ENCODE peak calls at places on chromosomes 16 and 17, in eight cellular contexts. One of them, this sample, is unnamed.

GRCh38 chr17:4635823-4636375 is 5.6 kb downstream of the ALOX15 start:
- DNase-seq in activated CD8-positive, alpha-beta memory T cell treated with anti-CD3 and anti-CD28 coated beads, Interleukin-2, amount 50 U/mL, for 4 hours: no peak
- DNase-seq in naive thymus-derived CD4-positive, alpha-beta T cell: no peak
- DNase-seq in naive B cell: peak; percentile 55
- DNase-seq in fibroblast of the aortic adventitia: no peak
- DNase-seq in NK-92 treated with Interleukin-12 subunit alpha and Interleukin-12 subunit beta, amount 100 ng/mL, for 24 hours: no peak
- DNase-seq in activated CD8-positive, alpha-beta T cell treated with anti-CD3 and anti-CD28 coated beads, Interleukin-2, amount 10 ng/mL, durations not matched to agents 7 days and 5 days: no peak
- DNase-seq in colonic mucosa: no peak
- DNase-seq in this sample: no peak

GRCh38 chr16:49620868-49621239 is 235.1 kb downstream of the ZNF423 start:
- DNase-seq in naive B cell: no peak
- DNase-seq in activated CD8-positive, alpha-beta memory T cell treated with anti-CD3 and anti-CD28 coated beads, Interleukin-2, amount 50 U/mL, for 4 hours: no peak
- DNase-seq in colonic mucosa: no peak
- DNase-seq in fibroblast of the aortic adventitia: no peak
- DNase-seq in naive thymus-derived CD4-positive, alpha-beta T cell: no peak
- DNase-seq in NK-92 treated with Interleukin-12 subunit alpha and Interleukin-12 subunit beta, amount 100 ng/mL, for 24 hours: no peak
- DNase-seq in activated CD8-positive, alpha-beta T cell treated with anti-CD3 and anti-CD28 coated beads, Interleukin-2, amount 10 ng/mL, durations not matched to agents 7 days and 5 days: no peak
- DNase-seq in this sample: no peak

GRCh38 chr16:66618588-66618987 is 14.1 kb downstream of the CMTM3 start:
- DNase-seq in activated CD8-positive, alpha-beta memory T cell treated with anti-CD3 and anti-CD28 coated beads, Interleukin-2, amount 50 U/mL, for 4 hours: no peak
- DNase-seq in activated CD8-positive, alpha-beta T cell treated with anti-CD3 and anti-CD28 coated beads, Interleukin-2, amount 10 ng/mL, durations not matched to agents 7 days and 5 days: no peak
- DNase-seq in naive thymus-derived CD4-positive, alpha-beta T cell: no peak
- DNase-seq in NK-92 treated with Interleukin-12 subunit alpha and Interleukin-12 subunit beta, amount 100 ng/mL, for 24 hours: no peak
- DNase-seq in colonic mucosa: no peak
- DNase-seq in naive B cell: no peak
- DNase-seq in fibroblast of the aortic adventitia: peak; percentile 92
- DNase-seq in this sample: peak; percentile 99

GRCh38 chr16:81956213-81956948 is 54.9 kb downstream of the SDR42E1 start:
- DNase-seq in colonic mucosa: no peak
- DNase-seq in naive thymus-derived CD4-positive, alpha-beta T cell: no peak
- DNase-seq in naive B cell: no peak
- DNase-seq in activated CD8-positive, alpha-beta T cell treated with anti-CD3 and anti-CD28 coated beads, Interleukin-2, amount 10 ng/mL, durations not matched to agents 7 days and 5 days: no peak
- DNase-seq in NK-92 treated with Interleukin-12 subunit alpha and Interleukin-12 subunit beta, amount 100 ng/mL, for 24 hours: no peak
- DNase-seq in fibroblast of the aortic adventitia: no peak
- DNase-seq in activated CD8-positive, alpha-beta memory T cell treated with anti-CD3 and anti-CD28 coated beads, Interleukin-2, amount 50 U/mL, for 4 hours: no peak
- DNase-seq in this sample: peak; percentile 34

GRCh38 chr17:7128174-7128573 is 13.6 kb upstream of the ASGR2 start:
- DNase-seq in colonic mucosa: no peak
- DNase-seq in activated CD8-positive, alpha-beta memory T cell treated with anti-CD3 and anti-CD28 coated beads, Interleukin-2, amount 50 U/mL, for 4 hours: no peak
- DNase-seq in naive thymus-derived CD4-positive, alpha-beta T cell: no peak
- DNase-seq in activated CD8-positive, alpha-beta T cell treated with anti-CD3 and anti-CD28 coated beads, Interleukin-2, amount 10 ng/mL, durations not matched to agents 7 days and 5 days: no peak
- DNase-seq in fibroblast of the aortic adventitia: no peak
- DNase-seq in NK-92 treated with Interleukin-12 subunit alpha and Interleukin-12 subunit beta, amount 100 ng/mL, for 24 hours: no peak
- DNase-seq in naive B cell: no peak
- DNase-seq in this sample: no peak

GRCh38 chr16:46907061-46907774 is 23.1 kb downstream of the GPT2 start:
- DNase-seq in activated CD8-positive, alpha-beta memory T cell treated with anti-CD3 and anti-CD28 coated beads, Interleukin-2, amount 50 U/mL, for 4 hours: no peak
- DNase-seq in activated CD8-positive, alpha-beta T cell treated with anti-CD3 and anti-CD28 coated beads, Interleukin-2, amount 10 ng/mL, durations not matched to agents 7 days and 5 days: no peak
- DNase-seq in fibroblast of the aortic adventitia: no peak
- DNase-seq in NK-92 treated with Interleukin-12 subunit alpha and Interleukin-12 subunit beta, amount 100 ng/mL, for 24 hours: no peak
- DNase-seq in colonic mucosa: no peak
- DNase-seq in naive B cell: no peak
- DNase-seq in naive thymus-derived CD4-positive, alpha-beta T cell: no peak
- DNase-seq in this sample: no peak

GRCh38 chr16:65704866-65705265 is 583.0 kb upstream of the CDH11 start:
- DNase-seq in NK-92 treated with Interleukin-12 subunit alpha and Interleukin-12 subunit beta, amount 100 ng/mL, for 24 hours: no peak
- DNase-seq in naive thymus-derived CD4-positive, alpha-beta T cell: no peak
- DNase-seq in fibroblast of the aortic adventitia: no peak
- DNase-seq in naive B cell: no peak
- DNase-seq in activated CD8-positive, alpha-beta memory T cell treated with anti-CD3 and anti-CD28 coated beads, Interleukin-2, amount 50 U/mL, for 4 hours: no peak
- DNase-seq in activated CD8-positive, alpha-beta T cell treated with anti-CD3 and anti-CD28 coated beads, Interleukin-2, amount 10 ng/mL, durations not matched to agents 7 days and 5 days: no peak
- DNase-seq in colonic mucosa: no peak
- DNase-seq in this sample: no peak

GRCh38 chr17:2282297-2282873 is 21.2 kb downstream of the SMG6 start:
- DNase-seq in naive thymus-derived CD4-positive, alpha-beta T cell: peak; percentile 52
- DNase-seq in activated CD8-positive, alpha-beta memory T cell treated with anti-CD3 and anti-CD28 coated beads, Interleukin-2, amount 50 U/mL, for 4 hours: no peak
- DNase-seq in naive B cell: peak; percentile 36
- DNase-seq in fibroblast of the aortic adventitia: peak; percentile 93
- DNase-seq in activated CD8-positive, alpha-beta T cell treated with anti-CD3 and anti-CD28 coated beads, Interleukin-2, amount 10 ng/mL, durations not matched to agents 7 days and 5 days: no peak
- DNase-seq in colonic mucosa: no peak
- DNase-seq in NK-92 treated with Interleukin-12 subunit alpha and Interleukin-12 subunit beta, amount 100 ng/mL, for 24 hours: no peak
- DNase-seq in this sample: peak; percentile 74

GRCh38 chr17:72634621-72635020 is 457.9 kb downstream of the SLC39A11 start:
- DNase-seq in naive B cell: no peak
- DNase-seq in activated CD8-positive, alpha-beta memory T cell treated with anti-CD3 and anti-CD28 coated beads, Interleukin-2, amount 50 U/mL, for 4 hours: no peak
- DNase-seq in fibroblast of the aortic adventitia: no peak
- DNase-seq in naive thymus-derived CD4-positive, alpha-beta T cell: peak; percentile 5
- DNase-seq in activated CD8-positive, alpha-beta T cell treated with anti-CD3 and anti-CD28 coated beads, Interleukin-2, amount 10 ng/mL, durations not matched to agents 7 days and 5 days: no peak
- DNase-seq in NK-92 treated with Interleukin-12 subunit alpha and Interleukin-12 subunit beta, amount 100 ng/mL, for 24 hours: no peak
- DNase-seq in colonic mucosa: peak; percentile 75
- DNase-seq in this sample: no peak

GRCh38 chr16:69123894-69124293 is 8.5 kb downstream of the CHTF8 start:
- DNase-seq in naive thymus-derived CD4-positive, alpha-beta T cell: peak; percentile 65
- DNase-seq in naive B cell: peak; percentile 61
- DNase-seq in activated CD8-positive, alpha-beta memory T cell treated with anti-CD3 and anti-CD28 coated beads, Interleukin-2, amount 50 U/mL, for 4 hours: peak; percentile 66
- DNase-seq in colonic mucosa: peak; percentile 70
- DNase-seq in activated CD8-positive, alpha-beta T cell treated with anti-CD3 and anti-CD28 coated beads, Interleukin-2, amount 10 ng/mL, durations not matched to agents 7 days and 5 days: peak; percentile 80
- DNase-seq in fibroblast of the aortic adventitia: peak; percentile 83
- DNase-seq in NK-92 treated with Interleukin-12 subunit alpha and Interleukin-12 subunit beta, amount 100 ng/mL, for 24 hours: no peak
- DNase-seq in this sample: peak; percentile 70

GRCh38 chr17:2798188-2798587 is 1.9 kb downstream of the RAP1GAP2 start:
- DNase-seq in activated CD8-positive, alpha-beta T cell treated with anti-CD3 and anti-CD28 coated beads, Interleukin-2, amount 10 ng/mL, durations not matched to agents 7 days and 5 days: no peak
- DNase-seq in NK-92 treated with Interleukin-12 subunit alpha and Interleukin-12 subunit beta, amount 100 ng/mL, for 24 hours: no peak
- DNase-seq in naive thymus-derived CD4-positive, alpha-beta T cell: no peak
- DNase-seq in activated CD8-positive, alpha-beta memory T cell treated with anti-CD3 and anti-CD28 coated beads, Interleukin-2, amount 50 U/mL, for 4 hours: no peak
- DNase-seq in naive B cell: no peak
- DNase-seq in colonic mucosa: no peak
- DNase-seq in fibroblast of the aortic adventitia: no peak
- DNase-seq in this sample: no peak

GRCh38 chr17:82775033-82775823 is 23.4 kb downstream of the TBCD start:
- DNase-seq in colonic mucosa: peak; percentile 77
- DNase-seq in activated CD8-positive, alpha-beta memory T cell treated with anti-CD3 and anti-CD28 coated beads, Interleukin-2, amount 50 U/mL, for 4 hours: peak; percentile 54
- DNase-seq in NK-92 treated with Interleukin-12 subunit alpha and Interleukin-12 subunit beta, amount 100 ng/mL, for 24 hours: no peak
- DNase-seq in activated CD8-positive, alpha-beta T cell treated with anti-CD3 and anti-CD28 coated beads, Interleukin-2, amount 10 ng/mL, durations not matched to agents 7 days and 5 days: peak; percentile 56
- DNase-seq in fibroblast of the aortic adventitia: peak; percentile 50
- DNase-seq in naive thymus-derived CD4-positive, alpha-beta T cell: peak; percentile 40
- DNase-seq in naive B cell: peak; percentile 31
- DNase-seq in this sample: peak; percentile 34

GRCh38 chr16:59773330-59773729 is 1039.2 kb upstream of the GOT2 start:
- DNase-seq in colonic mucosa: no peak
- DNase-seq in activated CD8-positive, alpha-beta T cell treated with anti-CD3 and anti-CD28 coated beads, Interleukin-2, amount 10 ng/mL, durations not matched to agents 7 days and 5 days: no peak
- DNase-seq in activated CD8-positive, alpha-beta memory T cell treated with anti-CD3 and anti-CD28 coated beads, Interleukin-2, amount 50 U/mL, for 4 hours: no peak
- DNase-seq in naive B cell: no peak
- DNase-seq in NK-92 treated with Interleukin-12 subunit alpha and Interleukin-12 subunit beta, amount 100 ng/mL, for 24 hours: no peak
- DNase-seq in naive thymus-derived CD4-positive, alpha-beta T cell: no peak
- DNase-seq in fibroblast of the aortic adventitia: no peak
- DNase-seq in this sample: no peak

GRCh38 chr16:47732806-47733150 is 271.6 kb downstream of the PHKB start:
- DNase-seq in NK-92 treated with Interleukin-12 subunit alpha and Interleukin-12 subunit beta, amount 100 ng/mL, for 24 hours: peak; percentile 40
- DNase-seq in activated CD8-positive, alpha-beta memory T cell treated with anti-CD3 and anti-CD28 coated beads, Interleukin-2, amount 50 U/mL, for 4 hours: no peak
- DNase-seq in naive B cell: no peak
- DNase-seq in naive thymus-derived CD4-positive, alpha-beta T cell: no peak
- DNase-seq in fibroblast of the aortic adventitia: peak; percentile 91
- DNase-seq in colonic mucosa: no peak
- DNase-seq in activated CD8-positive, alpha-beta T cell treated with anti-CD3 and anti-CD28 coated beads, Interleukin-2, amount 10 ng/mL, durations not matched to agents 7 days and 5 days: no peak
- DNase-seq in this sample: peak; percentile 97

GRCh38 chr17:69961488-69962145 is 113.4 kb upstream of the KCNJ16 start:
- DNase-seq in fibroblast of the aortic adventitia: peak; percentile 11
- DNase-seq in colonic mucosa: no peak
- DNase-seq in activated CD8-positive, alpha-beta T cell treated with anti-CD3 and anti-CD28 coated beads, Interleukin-2, amount 10 ng/mL, durations not matched to agents 7 days and 5 days: no peak
- DNase-seq in NK-92 treated with Interleukin-12 subunit alpha and Interleukin-12 subunit beta, amount 100 ng/mL, for 24 hours: no peak
- DNase-seq in activated CD8-positive, alpha-beta memory T cell treated with anti-CD3 and anti-CD28 coated beads, Interleukin-2, amount 50 U/mL, for 4 hours: no peak
- DNase-seq in naive B cell: no peak
- DNase-seq in naive thymus-derived CD4-positive, alpha-beta T cell: no peak
- DNase-seq in this sample: no peak

GRCh38 chr16:56401482-56401881 is 23.9 kb downstream of the AMFR start:
- DNase-seq in NK-92 treated with Interleukin-12 subunit alpha and Interleukin-12 subunit beta, amount 100 ng/mL, for 24 hours: no peak
- DNase-seq in colonic mucosa: no peak
- DNase-seq in naive B cell: no peak
- DNase-seq in fibroblast of the aortic adventitia: no peak
- DNase-seq in naive thymus-derived CD4-positive, alpha-beta T cell: no peak
- DNase-seq in activated CD8-positive, alpha-beta T cell treated with anti-CD3 and anti-CD28 coated beads, Interleukin-2, amount 10 ng/mL, durations not matched to agents 7 days and 5 days: peak; percentile 25
- DNase-seq in activated CD8-positive, alpha-beta memory T cell treated with anti-CD3 and anti-CD28 coated beads, Interleukin-2, amount 50 U/mL, for 4 hours: no peak
- DNase-seq in this sample: no peak

GRCh38 chr17:58694302-58694701 is 1.9 kb downstream of the RAD51C start:
- DNase-seq in naive thymus-derived CD4-positive, alpha-beta T cell: no peak
- DNase-seq in activated CD8-positive, alpha-beta memory T cell treated with anti-CD3 and anti-CD28 coated beads, Interleukin-2, amount 50 U/mL, for 4 hours: no peak
- DNase-seq in naive B cell: no peak
- DNase-seq in colonic mucosa: no peak
- DNase-seq in NK-92 treated with Interleukin-12 subunit alpha and Interleukin-12 subunit beta, amount 100 ng/mL, for 24 hours: no peak
- DNase-seq in activated CD8-positive, alpha-beta T cell treated with anti-CD3 and anti-CD28 coated beads, Interleukin-2, amount 10 ng/mL, durations not matched to agents 7 days and 5 days: no peak
- DNase-seq in fibroblast of the aortic adventitia: no peak
- DNase-seq in this sample: no peak